ENCODE peak calls at places on chromosomes 6 and 20, in six cellular contexts. Y, M, N, O, A and D are unnamed samples. For H3K27me3, the result is how much of the 10 kb centered on the place peaks cover.

GRCh38 chr6:149267513-149268043 is 49.9 kb upstream of the TAB2 start:
- DNase-seq in Y (no peak), M (no peak), O (no peak), N (no peak), A (no peak), D (no peak)

GRCh38 chr6:24205020-24205492 is 79.0 kb downstream of the NRSN1 start:
- DNase-seq in M (no peak), O (no peak), N (peak), A (peak), Y (peak), D (no peak)

GRCh38 chr6:36118550-36119107 is 11.7 kb upstream of the MAPK13 start:
- DNase-seq in N (peak), M (no peak), Y (peak), O (peak), A (no peak), D (no peak)

GRCh38 chr20:34872604-34873224 is at the start of gene GGT7:
- DNase-seq in Y (peak), M (peak), O (peak), N (peak), A (peak), D (peak)

GRCh38 chr20:19566226-19566960 is 191.7 kb upstream of the RIN2 start:
- DNase-seq in N (no peak), M (no peak), A (no peak), Y (no peak), O (no peak), D (no peak)

GRCh38 chr20:59291740-59292139 is 8.7 kb upstream of the EDN3 start:
- DNase-seq in A (no peak), M (no peak), N (no peak), O (no peak), Y (no peak), D (no peak)

GRCh38 chr6:6610031-6610591 is 21.6 kb downstream of the LY86 start:
- DNase-seq in O (peak), M (no peak), N (no peak), Y (no peak), A (no peak), D (no peak)

GRCh38 chr6:34806738-34807453 is 15.0 kb downstream of the BLTP3A start:
- DNase-seq in Y (no peak), O (no peak), N (no peak), A (no peak), M (no peak), D (peak)

GRCh38 chr6:82076855-82077254 is 170.7 kb downstream of the IBTK start:
- DNase-seq in N (no peak), O (no peak), A (no peak), M (no peak), Y (no peak), D (no peak)

GRCh38 chr6:162200036-162200435 is 527.5 kb downstream of the PRKN start:
- DNase-seq in N (no peak), Y (no peak), M (no peak), A (no peak), O (no peak), D (no peak)

GRCh38 chr6:17923401-17923863 is 64.0 kb downstream of the KIF13A start:
- DNase-seq in Y (no peak), N (no peak), M (no peak), O (no peak), A (no peak), D (no peak)

GRCh38 chr6:111027219-111027618 is 45.4 kb downstream of the RPF2 start:
- DNase-seq in A (no peak), Y (no peak), O (no peak), M (no peak), N (no peak), D (no peak)

GRCh38 chr20:45919536-45919933 is 7.6 kb upstream of the PLTP start:
- DNase-seq in Y (no peak), O (no peak), M (no peak), A (peak), N (no peak), D (peak)

GRCh38 chr6:13139119-13139518 is 189.2 kb downstream of the TBC1D7 start:
- DNase-seq in N (no peak), Y (no peak), O (no peak), A (no peak), M (no peak), D (no peak)

GRCh38 chr6:113853252-113853651 is 3.9 kb upstream of the MARCKS start:
- DNase-seq in Y (no peak), O (no peak), M (no peak), A (no peak), N (no peak), D (no peak)

GRCh38 chr20:46028772-46029371 is at the start of gene SLC12A5:
- DNase-seq in A (no peak), M (peak), Y (no peak), O (no peak), N (no peak), D (no peak)

GRCh38 chr20:61959301-61959700 is 106.4 kb downstream of the TAF4 start:
- DNase-seq in N (no peak), O (no peak), Y (no peak), M (peak), A (no peak), D (peak)

GRCh38 chr20:57244627-57245214 is 21.7 kb downstream of the BMP7 start:
- DNase-seq in A (no peak), Y (no peak), O (no peak), M (no peak), N (no peak), D (no peak)

GRCh38 chr6:31582230-31582601 is at the start of gene LTB:
- DNase-seq in A (no peak), M (no peak), N (no peak), O (peak), Y (no peak), D (no peak)

GRCh38 chr6:79602859-79603258 is 28.3 kb upstream of the SH3BGRL2 start:
- DNase-seq in Y (no peak), N (no peak), M (no peak), O (no peak), A (no peak), D (no peak)

GRCh38 chr20:58228484-58229197 is at the start of gene ANKRD60:
- DNase-seq in O (peak), Y (no peak), N (no peak), M (no peak), A (no peak), D (peak)

GRCh38 chr6:36615018-36615761 is 21.0 kb downstream of the SRSF3 start:
- DNase-seq in A (peak), N (peak), O (peak), M (peak), Y (peak), D (peak)

GRCh38 chr6:117906454-117906904 is 585 bp upstream of the SLC35F1 start:
- DNase-seq in N (no peak), M (no peak), O (no peak), Y (no peak), A (no peak), D (no peak)
- H3K27me3 ChIP-seq in N (under half), M (under half), O (under half), Y (under half), A (under half), D (under half)

GRCh38 chr6:101391772-101392560 is 1.5 kb upstream of the GRIK2 start:
- DNase-seq in O (no peak), Y (no peak), A (no peak), N (no peak), M (peak), D (peak)
- H3K27me3 ChIP-seq in O (under half), Y (under half), A (under half), N (under half), M (under half), D (under half)

DNA sequence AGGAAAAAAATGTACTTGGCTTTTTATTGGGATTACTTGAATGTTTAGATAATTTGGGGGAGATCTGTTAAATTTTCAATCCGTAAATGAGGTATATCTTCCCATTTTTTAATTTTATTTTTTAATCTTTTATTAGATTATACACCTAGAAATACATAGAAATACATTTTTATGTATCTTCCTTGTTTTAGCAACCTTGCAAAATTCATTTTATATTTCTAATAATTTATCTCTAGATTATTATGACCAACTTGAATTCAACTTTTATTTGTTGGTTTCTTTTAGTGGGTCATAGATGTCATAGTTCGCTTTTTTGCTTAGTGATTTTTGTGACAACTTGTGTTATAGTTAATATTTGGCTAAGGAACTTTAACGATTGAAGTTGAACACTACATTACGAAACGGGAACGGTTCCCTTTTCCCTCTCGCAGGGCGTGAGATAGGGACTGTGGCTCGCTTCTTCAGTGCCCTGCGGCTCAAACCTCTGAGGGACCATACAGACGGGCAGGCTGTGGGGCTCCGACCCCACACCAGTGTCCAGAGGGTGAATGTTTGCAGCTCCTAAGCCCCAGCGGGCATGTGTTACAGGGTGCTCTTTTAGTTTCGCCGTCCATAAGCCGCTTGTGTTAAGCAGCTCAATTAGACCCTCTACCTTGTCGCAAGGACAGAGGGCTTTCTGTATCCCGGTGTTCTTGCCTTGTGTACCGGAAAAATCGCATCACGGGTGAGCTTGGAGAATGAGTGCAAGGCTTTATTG is 53.8 kb downstream of the PRND start:
- DNase-seq in N (no peak), O (no peak), A (no peak), M (no peak), Y (no peak), D (no peak)
- H3K27me3 ChIP-seq in N (under half), O (under half), A (under half), M (under half), Y (under half), D (under half)

GRCh38 chr6:170297577-170298330 is 6.9 kb upstream of the DLL1 start:
- DNase-seq in O (no peak), A (no peak), M (no peak), N (no peak), Y (no peak), D (no peak)
- H3K27me3 ChIP-seq in O (under half), A (half or more), M (under half), N (under half), Y (half or more), D (under half)

GRCh38 chr6:157808405-157808950 is 14.6 kb upstream of the SNX9 start:
- DNase-seq in A (no peak), O (no peak), M (no peak), Y (no peak), N (no peak), D (no peak)

GRCh38 chr6:157811137-157811475 is 11.9 kb upstream of the SNX9 start:
- DNase-seq in A (no peak), Y (no peak), O (no peak), N (no peak), M (no peak), D (no peak)

GRCh38 chr6:157811476-157812173 is 11.4 kb upstream of the SNX9 start:
- DNase-seq in M (no peak), A (no peak), Y (no peak), N (no peak), O (no peak), D (peak)

GRCh38 chr6:157806496-157807215 is 16.4 kb upstream of the SNX9 start:
- DNase-seq in A (no peak), O (no peak), N (no peak), Y (no peak), M (no peak), D (no peak)

GRCh38 chr6:157809613-157810012 is 13.4 kb upstream of the SNX9 start:
- DNase-seq in M (no peak), Y (no peak), O (no peak), A (no peak), N (no peak), D (no peak)
- H3K27me3 ChIP-seq in M (under half), Y (under half), O (under half), A (under half), N (under half), D (under half)

DNA sequence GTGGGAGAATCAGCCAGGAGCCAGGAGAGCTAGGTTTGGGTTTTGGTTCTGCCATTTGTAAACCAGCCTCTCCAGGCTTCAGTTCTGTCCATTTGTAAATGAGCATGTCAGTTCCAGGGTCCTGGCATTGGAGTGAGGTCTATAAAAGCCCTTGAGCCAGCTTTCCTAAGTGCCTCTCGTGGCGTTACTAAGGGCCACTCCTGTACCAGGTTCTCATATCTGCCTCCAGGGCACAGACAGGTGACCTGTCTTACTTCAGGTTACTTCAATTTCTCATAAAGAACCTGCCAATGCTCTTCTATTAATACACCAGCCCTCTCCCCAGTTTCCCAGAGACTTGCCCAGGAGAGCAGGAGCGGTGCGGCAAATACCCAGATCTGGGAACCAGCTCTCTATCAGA is 101.9 kb downstream of the VEGFA start:
- DNase-seq in O (no peak), A (no peak), N (no peak), M (no peak), Y (no peak), D (no peak)
- H3K27me3 ChIP-seq in O (under half), A (under half), N (under half), M (under half), Y (half or more), D (under half)

DNA sequence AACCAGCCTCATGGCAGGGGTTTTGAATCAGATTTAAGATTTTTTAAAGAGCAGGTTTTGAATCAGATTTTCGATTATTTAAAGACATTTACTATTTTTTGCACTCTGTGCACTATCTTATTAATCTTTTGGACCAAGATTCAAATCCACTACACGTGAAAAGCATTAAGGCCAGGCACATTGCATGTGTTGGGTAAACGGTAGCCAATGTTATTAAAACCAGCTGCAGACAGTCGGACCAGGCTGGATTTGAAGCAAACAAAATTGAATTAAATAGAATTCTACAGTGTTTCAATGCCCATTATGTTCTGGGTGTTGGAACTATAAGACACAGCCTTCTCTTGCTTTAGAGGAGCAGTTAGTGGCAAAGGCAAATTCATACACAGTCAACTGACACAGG is 7.7 kb downstream of the HLA-DOA start:
- DNase-seq in M (no peak), N (no peak), A (no peak), O (no peak), Y (no peak), D (no peak)
- H3K27me3 ChIP-seq in M (under half), N (half or more), A (under half), O (under half), Y (under half), D (under half)

GRCh38 chr20:2001119-2001518 is 7.3 kb upstream of the PDYN start:
- DNase-seq in A (no peak), M (no peak), N (no peak), Y (no peak), O (no peak), D (no peak)
- H3K27me3 ChIP-seq in A (under half), M (under half), N (half or more), Y (under half), O (under half), D (under half)